ENCODE peak calls at places on chromosome 15, in six cellular contexts. E, W, H, L, N and S are unnamed samples.

GRCh38 chr15:48175126-48175525 is 3.0 kb downstream of the MYEF2 start:
- DNase-seq in E (no peak), W (no peak), H (no peak), L (no peak), N (no peak), S (peak; percentile 21)

GRCh38 chr15:31179683-31180082 is 78.2 kb upstream of the TRPM1 start:
- DNase-seq in E (no peak), W (no peak), H (no peak), L (peak; percentile 12), N (peak; percentile 5), S (peak; percentile 30)

GRCh38 chr15:43225201-43225949 is 4.6 kb upstream of the EPB42 start:
- DNase-seq in E (peak; percentile 67), W (no peak), H (no peak), L (peak; percentile 69), N (peak; percentile 87), S (peak; percentile 79)

GRCh38 chr15:39720721-39721611 is 61.7 kb downstream of the FSIP1 start:
- DNase-seq in E (no peak), W (no peak), H (no peak), L (peak; percentile 17), N (peak; percentile 44), S (no peak)

GRCh38 chr15:82108489-82109078 is 62.8 kb upstream of the MEX3B start:
- DNase-seq in E (peak; percentile 61), W (peak; percentile 68), H (peak; percentile 64), L (peak; percentile 65), N (peak; percentile 67), S (peak; percentile 63)

GRCh38 chr15:63000706-63001105 is 41.8 kb upstream of the TPM1 start:
- DNase-seq in E (no peak), W (no peak), H (no peak), L (no peak), N (no peak), S (no peak)

GRCh38 chr15:78339559-78339958 is 594 bp upstream of the CRABP1 start:
- DNase-seq in E (no peak), W (no peak), H (no peak), L (no peak), N (no peak), S (no peak)

GRCh38 chr15:50865515-50866370 is 42.7 kb upstream of the AP4E1 start:
- DNase-seq in E (no peak), W (no peak), H (no peak), L (no peak), N (no peak), S (no peak)

GRCh38 chr15:68304611-68305337 is 27.2 kb downstream of the FEM1B start:
- DNase-seq in E (peak; percentile 44), W (no peak), H (no peak), L (no peak), N (no peak), S (no peak)

GRCh38 chr15:63362196-63362595 is 19.4 kb downstream of the CA12 start:
- DNase-seq in E (no peak), W (no peak), H (no peak), L (peak; percentile 89), N (peak; percentile 46), S (no peak)

GRCh38 chr15:83762367-83762766 is 108.4 kb downstream of the ADAMTSL3 start:
- DNase-seq in E (no peak), W (no peak), H (no peak), L (no peak), N (no peak), S (no peak)

GRCh38 chr15:57156210-57156887 is 220.0 kb upstream of the CGNL1 start:
- DNase-seq in E (no peak), W (no peak), H (no peak), L (no peak), N (no peak), S (no peak)

GRCh38 chr15:74007820-74008371 is 13.4 kb downstream of the PML start:
- DNase-seq in E (no peak), W (no peak), H (no peak), L (peak; percentile 44), N (no peak), S (peak; percentile 55)

GRCh38 chr15:88396382-88396781 is 70.8 kb downstream of the MRPL46 start:
- DNase-seq in E (no peak), W (no peak), H (no peak), L (no peak), N (no peak), S (no peak)

GRCh38 chr15:99578809-99579208 is 13.0 kb downstream of the MEF2A start:
- DNase-seq in E (no peak), W (no peak), H (no peak), L (no peak), N (peak; percentile 44), S (no peak)

GRCh38 chr15:77505556-77505955 is 84.9 kb downstream of the HMG20A start:
- DNase-seq in E (no peak), W (no peak), H (no peak), L (no peak), N (no peak), S (no peak)

GRCh38 chr15:39969002-39969394 is 35.1 kb downstream of the EIF2AK4 start:
- DNase-seq in E (no peak), W (no peak), H (no peak), L (no peak), N (no peak), S (no peak)

GRCh38 chr15:78228356-78228996 is 5.9 kb downstream of the ACSBG1 start:
- DNase-seq in E (no peak), W (no peak), H (no peak), L (no peak), N (no peak), S (no peak)

GRCh38 chr15:77013786-77014136 is 18.8 kb downstream of the PSTPIP1 start:
- DNase-seq in E (no peak), W (peak; percentile 76), H (peak; percentile 68), L (peak; percentile 31), N (no peak), S (peak; percentile 72)

GRCh38 chr15:35260961-35261360 is 175.9 kb upstream of the NANOGP8 start:
- DNase-seq in E (no peak), W (no peak), H (no peak), L (peak; percentile 60), N (no peak), S (no peak)

GRCh38 chr15:66452971-66453580 is 44.5 kb downstream of the SNAPC5 start:
- DNase-seq in E (no peak), W (no peak), H (no peak), L (no peak), N (no peak), S (no peak)

GRCh38 chr15:69757186-69757585 is 304.6 kb downstream of the RPLP1 start:
- DNase-seq in E (no peak), W (peak; percentile 62), H (no peak), L (peak; percentile 66), N (no peak), S (no peak)

GRCh38 chr15:72318408-72318942 is 1.5 kb downstream of the CELF6 start:
- DNase-seq in E (no peak), W (no peak), H (no peak), L (no peak), N (no peak), S (no peak)

GRCh38 chr15:69391046-69391757 is 22.9 kb upstream of the KIF23 start:
- DNase-seq in E (no peak), W (no peak), H (no peak), L (no peak), N (no peak), S (no peak)

GRCh38 chr15:71115567-71116351 is 488 bp downstream of the THSD4 start:
- DNase-seq in E (peak; percentile 50), W (no peak), H (peak; percentile 40), L (peak; percentile 77), N (peak; percentile 69), S (peak; percentile 46)

GRCh38 chr15:39248204-39248603 is 332.7 kb upstream of the THBS1 start:
- DNase-seq in E (no peak), W (no peak), H (no peak), L (peak; percentile 86), N (no peak), S (no peak)

GRCh38 chr15:59437777-59438574 is at the start of gene FAM81A:
- DNase-seq in E (peak; percentile 94), W (peak; percentile 17), H (peak; percentile 85), L (peak; percentile 66), N (peak; percentile 56), S (peak; percentile 82)

GRCh38 chr15:36643551-36643950 is 64.1 kb downstream of the CDIN1 start:
- DNase-seq in E (no peak), W (no peak), H (no peak), L (peak; percentile 55), N (peak; percentile 65), S (no peak)

GRCh38 chr15:87211547-87211946 is 1045.0 kb downstream of the NTRK3 start:
- DNase-seq in E (no peak), W (no peak), H (no peak), L (no peak), N (no peak), S (no peak)

GRCh38 chr15:69838951-69839350 is 258.8 kb downstream of the TLE3 start:
- DNase-seq in E (no peak), W (no peak), H (no peak), L (no peak), N (no peak), S (no peak)

GRCh38 chr15:99717129-99718024 is 15.9 kb downstream of the LYSMD4 start:
- DNase-seq in E (peak; percentile 35), W (no peak), H (no peak), L (no peak), N (no peak), S (peak; percentile 77)

GRCh38 chr15:63843901-63844317 is 10.2 kb upstream of the HERC1 start:
- DNase-seq in E (no peak), W (no peak), H (no peak), L (peak; percentile 46), N (peak; percentile 28), S (no peak)